ENCODE peak calls at places on chromosomes 1 and 21, in ten cellular contexts. One of them, this sample, is unnamed.

GRCh38 chr1:5938068-5938740 is 54.0 kb downstream of the NPHP4 start:
- DNase-seq in NT2/D1: no peak
- DNase-seq in GM12892: no peak
- DNase-seq in NCI-H1105: no peak
- DNase-seq in activated T-cell treated with anti-CD3 and anti-CD28 coated beads for 24 hours: no peak
- DNase-seq in A673: no peak
- DNase-seq in NCI-H1092: no peak
- DNase-seq in heart right ventricle: no peak
- DNase-seq in cardiac muscle cell: peak
- DNase-seq in activated CD4-positive, alpha-beta T cell treated with anti-CD3 and anti-CD28 coated beads, Interleukin-2, amount 10 ng/mL, durations not matched to agents 7 days and 5 days: no peak
- DNase-seq in this sample: no peak

GRCh38 chr1:44576456-44577150 is 97.7 kb downstream of the TMEM53 start:
- DNase-seq in NT2/D1: no peak
- DNase-seq in GM12892: no peak
- DNase-seq in NCI-H1105: no peak
- DNase-seq in activated T-cell treated with anti-CD3 and anti-CD28 coated beads for 24 hours: no peak
- DNase-seq in A673: no peak
- DNase-seq in NCI-H1092: peak
- DNase-seq in heart right ventricle: no peak
- DNase-seq in cardiac muscle cell: peak
- DNase-seq in activated CD4-positive, alpha-beta T cell treated with anti-CD3 and anti-CD28 coated beads, Interleukin-2, amount 10 ng/mL, durations not matched to agents 7 days and 5 days: no peak
- DNase-seq in this sample: no peak

GRCh38 chr21:37463083-37463780 is 96.7 kb downstream of the DYRK1A start:
- DNase-seq in NT2/D1: no peak
- DNase-seq in GM12892: no peak
- DNase-seq in NCI-H1105: no peak
- DNase-seq in activated T-cell treated with anti-CD3 and anti-CD28 coated beads for 24 hours: no peak
- DNase-seq in A673: peak
- DNase-seq in NCI-H1092: no peak
- DNase-seq in heart right ventricle: no peak
- DNase-seq in cardiac muscle cell: peak
- DNase-seq in activated CD4-positive, alpha-beta T cell treated with anti-CD3 and anti-CD28 coated beads, Interleukin-2, amount 10 ng/mL, durations not matched to agents 7 days and 5 days: no peak
- DNase-seq in this sample: peak

GRCh38 chr1:20400341-20401177 is 85.5 kb downstream of the CAMK2N1 start:
- DNase-seq in NT2/D1: no peak
- DNase-seq in GM12892: no peak
- DNase-seq in NCI-H1105: no peak
- DNase-seq in activated T-cell treated with anti-CD3 and anti-CD28 coated beads for 24 hours: no peak
- DNase-seq in A673: no peak
- DNase-seq in NCI-H1092: no peak
- DNase-seq in heart right ventricle: no peak
- DNase-seq in cardiac muscle cell: no peak
- DNase-seq in activated CD4-positive, alpha-beta T cell treated with anti-CD3 and anti-CD28 coated beads, Interleukin-2, amount 10 ng/mL, durations not matched to agents 7 days and 5 days: no peak
- DNase-seq in this sample: no peak

GRCh38 chr1:197174818-197175217 is 28.3 kb upstream of the ASPM start:
- DNase-seq in NT2/D1: no peak
- DNase-seq in GM12892: no peak
- DNase-seq in NCI-H1105: no peak
- DNase-seq in activated T-cell treated with anti-CD3 and anti-CD28 coated beads for 24 hours: no peak
- DNase-seq in A673: no peak
- DNase-seq in NCI-H1092: no peak
- DNase-seq in heart right ventricle: no peak
- DNase-seq in cardiac muscle cell: no peak
- DNase-seq in activated CD4-positive, alpha-beta T cell treated with anti-CD3 and anti-CD28 coated beads, Interleukin-2, amount 10 ng/mL, durations not matched to agents 7 days and 5 days: no peak
- DNase-seq in this sample: no peak

GRCh38 chr1:57741521-57741920 is 317.7 kb upstream of the DAB1 start:
- DNase-seq in NT2/D1: no peak
- DNase-seq in GM12892: no peak
- DNase-seq in NCI-H1105: no peak
- DNase-seq in activated T-cell treated with anti-CD3 and anti-CD28 coated beads for 24 hours: no peak
- DNase-seq in A673: no peak
- DNase-seq in NCI-H1092: no peak
- DNase-seq in heart right ventricle: no peak
- DNase-seq in cardiac muscle cell: no peak
- DNase-seq in activated CD4-positive, alpha-beta T cell treated with anti-CD3 and anti-CD28 coated beads, Interleukin-2, amount 10 ng/mL, durations not matched to agents 7 days and 5 days: no peak
- DNase-seq in this sample: peak

GRCh38 chr1:162551969-162552683 is 9.4 kb upstream of the UAP1 start:
- DNase-seq in NT2/D1: no peak
- DNase-seq in GM12892: no peak
- DNase-seq in NCI-H1105: no peak
- DNase-seq in activated T-cell treated with anti-CD3 and anti-CD28 coated beads for 24 hours: no peak
- DNase-seq in A673: peak
- DNase-seq in NCI-H1092: no peak
- DNase-seq in heart right ventricle: no peak
- DNase-seq in cardiac muscle cell: peak
- DNase-seq in activated CD4-positive, alpha-beta T cell treated with anti-CD3 and anti-CD28 coated beads, Interleukin-2, amount 10 ng/mL, durations not matched to agents 7 days and 5 days: no peak
- DNase-seq in this sample: no peak

GRCh38 chr1:156489166-156489934 is 11.2 kb downstream of the MEF2D start:
- DNase-seq in NT2/D1: no peak
- DNase-seq in GM12892: no peak
- DNase-seq in NCI-H1105: peak
- DNase-seq in activated T-cell treated with anti-CD3 and anti-CD28 coated beads for 24 hours: no peak
- DNase-seq in A673: peak
- DNase-seq in NCI-H1092: peak
- DNase-seq in heart right ventricle: peak
- DNase-seq in cardiac muscle cell: no peak
- DNase-seq in activated CD4-positive, alpha-beta T cell treated with anti-CD3 and anti-CD28 coated beads, Interleukin-2, amount 10 ng/mL, durations not matched to agents 7 days and 5 days: peak
- DNase-seq in this sample: no peak

GRCh38 chr1:33169290-33170055 is 12.4 kb downstream of the TRIM62 start:
- DNase-seq in NT2/D1: no peak
- DNase-seq in GM12892: no peak
- DNase-seq in NCI-H1105: no peak
- DNase-seq in activated T-cell treated with anti-CD3 and anti-CD28 coated beads for 24 hours: no peak
- DNase-seq in A673: no peak
- DNase-seq in NCI-H1092: no peak
- DNase-seq in heart right ventricle: no peak
- DNase-seq in cardiac muscle cell: peak
- DNase-seq in activated CD4-positive, alpha-beta T cell treated with anti-CD3 and anti-CD28 coated beads, Interleukin-2, amount 10 ng/mL, durations not matched to agents 7 days and 5 days: no peak
- DNase-seq in this sample: no peak